ENCODE peak calls at places on chromosomes 4 and X, in four cellular contexts. H is stimulated activated CD4-positive, alpha-beta T cell treated with anti-CD3 and anti-CD28 coated beads, Interleukin-15, amount 100 ng/mL, for 24 hours; S is adipocyte; V is NCI-H510A. A is an unnamed sample.

GRCh38 chrX:105101378-105101777 is 119.1 kb downstream of the TEX13A start:
- DNase-seq in H (no peak), S (no peak), V (no peak), A (no peak)

GRCh38 chrX:119041175-119041574 is 31.6 kb upstream of the CT47C1 start:
- DNase-seq in H (no peak), S (peak; percentile 76), V (no peak), A (peak; percentile 66)

GRCh38 chr4:94127707-94128328 is 79.8 kb upstream of the SMARCAD1 start:
- DNase-seq in H (no peak), S (peak; percentile 66), V (no peak), A (peak; percentile 23)

GRCh38 chr4:163613375-163613774 is 118.9 kb downstream of the TMA16 start:
- DNase-seq in H (no peak), S (no peak), V (no peak), A (no peak)

GRCh38 chr4:14168919-14169318 is 541.4 kb upstream of the BOD1L1 start:
- DNase-seq in H (no peak), S (peak; percentile 63), V (no peak), A (peak; percentile 78)

GRCh38 chrX:65635371-65635770 is 32.1 kb upstream of the MSN start:
- DNase-seq in H (no peak), S (peak; percentile 65), V (no peak), A (peak; percentile 50)

GRCh38 chr4:144970597-144970996 is 127.4 kb downstream of the ANAPC10 start:
- DNase-seq in H (no peak), S (peak; percentile 13), V (no peak), A (no peak)

GRCh38 chr4:136461533-136461932 is 1070.8 kb downstream of the PCDH18 start:
- DNase-seq in H (no peak), S (no peak), V (no peak), A (no peak)

GRCh38 chrX:10034740-10035260 is 67.6 kb downstream of the CLDN34 start:
- DNase-seq in H (no peak), S (no peak), V (no peak), A (no peak)

GRCh38 chrX:49002091-49002935 is at the start of gene GRIPAP1:
- DNase-seq in H (peak; percentile 78), S (peak; percentile 86), V (peak; percentile 72), A (peak; percentile 81)

GRCh38 chr4:104906274-104906673 is 240.4 kb upstream of the TET2 start:
- DNase-seq in H (no peak), S (no peak), V (no peak), A (no peak)

GRCh38 chr4:16969696-16970135 is 71.3 kb upstream of the LDB2 start:
- DNase-seq in H (no peak), S (peak; percentile 41), V (no peak), A (peak; percentile 64)

GRCh38 chrX:31223817-31224216 is 152.0 kb upstream of the FTHL17 start:
- DNase-seq in H (no peak), S (peak; percentile 37), V (no peak), A (peak; percentile 52)

GRCh38 chr4:155787113-155787710 is 28.4 kb downstream of the GUCY1B1 start:
- DNase-seq in H (peak; percentile 2), S (peak; percentile 82), V (peak; percentile 1), A (peak; percentile 62)

GRCh38 chr4:13137400-13137799 is 346.7 kb downstream of the RAB28 start:
- DNase-seq in H (no peak), S (no peak), V (no peak), A (no peak)

GRCh38 chr4:184898793-184899192 is 73.0 kb upstream of the ACSL1 start:
- DNase-seq in H (no peak), S (no peak), V (no peak), A (no peak)

GRCh38 chrX:18010251-18010650 is 149.2 kb upstream of the RAI2 start:
- DNase-seq in H (no peak), S (no peak), V (peak; percentile 21), A (no peak)

GRCh38 chrX:154020500-154021115 is 906 bp upstream of the IRAK1 start:
- DNase-seq in H (no peak), S (peak; percentile 43), V (no peak), A (peak; percentile 38)

GRCh38 chrX:111507931-111508330 is 3.5 kb upstream of the SERTM2 start:
- DNase-seq in H (no peak), S (no peak), V (no peak), A (no peak)

GRCh38 chrX:81120936-81121351 is 80.8 kb downstream of the HMGN5 start:
- DNase-seq in H (peak; percentile 58), S (peak; percentile 80), V (no peak), A (peak; percentile 33)

GRCh38 chrX:54173791-54174190 is 9.3 kb downstream of the FAM120C start:
- DNase-seq in H (no peak), S (no peak), V (no peak), A (no peak)

GRCh38 chr4:1713003-1713397 is 881 bp upstream of the SLBP start:
- DNase-seq in H (no peak), S (no peak), V (peak; percentile 40), A (no peak)

GRCh38 chrX:112341598-112341997 is 259.0 kb upstream of the TRPC5 start:
- DNase-seq in H (no peak), S (peak; percentile 22), V (no peak), A (peak; percentile 20)

GRCh38 chr4:32841217-32841616 is 2121.0 kb downstream of the PCDH7 start:
- DNase-seq in H (no peak), S (no peak), V (no peak), A (no peak)

GRCh38 chrX:126485371-126485770 is 67.2 kb downstream of the DCAF12L1 start:
- DNase-seq in H (no peak), S (no peak), V (no peak), A (no peak)

GRCh38 chrX:47078129-47079043 is at the start of gene RGN:
- DNase-seq in H (no peak), S (no peak), V (no peak), A (peak; percentile 13)

GRCh38 chrX:56499372-56499771 is 64.1 kb upstream of the UBQLN2 start:
- DNase-seq in H (no peak), S (no peak), V (no peak), A (no peak)

GRCh38 chrX:53320543-53321215 is 39.3 kb upstream of the IQSEC2 start:
- DNase-seq in H (peak; percentile 19), S (peak; percentile 26), V (peak; percentile 2), A (no peak)

GRCh38 chrX:122582280-122582679 is 601.8 kb upstream of the GRIA3 start:
- DNase-seq in H (no peak), S (no peak), V (no peak), A (peak; percentile 47)

GRCh38 chrX:154436597-154437397 is at the start of gene GDI1:
- DNase-seq in H (peak; percentile 68), S (peak; percentile 69), V (peak; percentile 49), A (peak; percentile 62)

GRCh38 chr4:98963538-98964433 is 31.7 kb upstream of the METAP1 start:
- DNase-seq in H (no peak), S (no peak), V (no peak), A (no peak)

GRCh38 chrX:83934220-83934619 is 73.3 kb downstream of the CYLC1 start:
- DNase-seq in H (no peak), S (peak; percentile 4), V (no peak), A (no peak)

GRCh38 chr4:184534511-184535391 is 60.4 kb upstream of the IRF2 start:
- DNase-seq in H (no peak), S (peak; percentile 84), V (no peak), A (peak; percentile 91)

GRCh38 chr4:91502365-91502764 is 801.4 kb upstream of the GRID2 start:
- DNase-seq in H (no peak), S (no peak), V (no peak), A (no peak)

GRCh38 chr4:69467797-69468196 is 27.9 kb downstream of the UGT2B4 start:
- DNase-seq in H (no peak), S (no peak), V (no peak), A (no peak)

GRCh38 chr4:77167866-77168265 is 10.9 kb downstream of the CCNG2 start:
- DNase-seq in H (no peak), S (no peak), V (no peak), A (no peak)

GRCh38 chr4:24871176-24871575 is 41.7 kb downstream of the CCDC149 start:
- DNase-seq in H (no peak), S (no peak), V (no peak), A (no peak)